ENCODE peak calls at places on chromosomes 12 and 14, in six cellular contexts. G is neural progenitor cell, D is GM23248, E is MM.1S, M is GM23338, L is SK-N-SH. T is an unnamed sample. For H3F3A, the result is how much of the 10 kb centered on the place peaks cover.

GRCh38 chr12:65540140-65540539 is 261.7 kb downstream of the MSRB3 start:
- DNase-seq in D (no peak), M (no peak), G (no peak), L (no peak), E (no peak), T (no peak)

GRCh38 chr12:109209082-109209481 is 92.7 kb downstream of the ACACB start:
- DNase-seq in M (no peak), L (no peak), G (no peak), D (no peak), E (no peak), T (no peak)

GRCh38 chr12:64318605-64319004 is 72.0 kb downstream of the C12orf56 start:
- DNase-seq in E (no peak), G (no peak), M (peak), L (no peak), D (peak), T (no peak)

GRCh38 chr12:106957617-106958016 is 1.9 kb downstream of the TMEM263 start:
- DNase-seq in L (no peak), E (no peak), D (no peak), G (no peak), M (no peak), T (no peak)

GRCh38 chr14:42665083-42665482 is 1058.4 kb downstream of the LRFN5 start:
- DNase-seq in E (peak), M (no peak), D (no peak), L (no peak), G (no peak), T (peak)

GRCh38 chr12:76720068-76720467 is 43.8 kb upstream of the ZDHHC17 start:
- DNase-seq in E (no peak), M (no peak), D (peak), L (no peak), G (no peak), T (peak)

GRCh38 chr14:30620178-30620577 is 1.9 kb upstream of the SCFD1 start:
- DNase-seq in M (no peak), D (peak), L (no peak), E (peak), G (no peak), T (peak)

GRCh38 chr12:65561798-65562382 is 262.4 kb upstream of the HMGA2 start:
- DNase-seq in L (no peak), M (no peak), D (peak), G (no peak), E (no peak), T (peak)

GRCh38 chr12:916240-916639 is 33.3 kb downstream of the RAD52 start:
- DNase-seq in D (no peak), L (no peak), G (no peak), E (no peak), M (peak), T (no peak)

GRCh38 chr14:36256131-36256801 is 64.2 kb downstream of the MBIP start:
- DNase-seq in E (no peak), G (no peak), D (peak), L (no peak), M (no peak), T (no peak)

GRCh38 chr12:89427508-89428156 is 75.3 kb upstream of the DUSP6 start:
- DNase-seq in L (no peak), E (peak), G (no peak), D (peak), M (no peak), T (no peak)

GRCh38 chr12:28032811-28033537 is 60.4 kb upstream of the PTHLH start:
- DNase-seq in G (no peak), E (no peak), D (peak), M (no peak), L (no peak), T (peak)

GRCh38 chr12:80837342-80837978 is 100.3 kb downstream of the LIN7A start:
- DNase-seq in E (peak), D (peak), L (peak), M (peak), G (peak), T (peak)

GRCh38 chr12:57088442-57089258 is at the start of gene NAB2:
- DNase-seq in L (peak), G (peak), M (peak), E (peak), D (peak), T (peak)

GRCh38 chr12:51318846-51319570 is 5.0 kb downstream of the BIN2 start:
- DNase-seq in E (peak), D (no peak), M (no peak), G (no peak), L (no peak), T (peak)

GRCh38 chr12:26748741-26749431 is 84.1 kb downstream of the ITPR2 start:
- DNase-seq in E (peak), L (no peak), M (no peak), D (peak), G (no peak), T (peak)

GRCh38 chr12:95637471-95638155 is 86.3 kb upstream of the USP44 start:
- DNase-seq in E (no peak), L (no peak), M (no peak), G (no peak), D (peak), T (peak)

GRCh38 chr12:63151061-63151897 is at the start of gene AVPR1A:
- DNase-seq in E (no peak), D (peak), L (peak), M (peak), G (peak), T (no peak)

GRCh38 chr12:49190317-49190716 is 1.4 kb upstream of the TUBA1A start:
- DNase-seq in E (no peak), G (peak), L (peak), M (peak), D (no peak), T (no peak)

GRCh38 chr14:30499358-30499757 is 59.6 kb upstream of the G2E3 start:
- DNase-seq in G (no peak), M (no peak), L (no peak), E (no peak), D (no peak), T (no peak)

GRCh38 chr12:93322784-93323183 is 54.9 kb upstream of the NUDT4 start:
- DNase-seq in L (no peak), M (no peak), G (no peak), D (peak), E (peak), T (peak)

GRCh38 chr12:50084775-50085614 is at the start of gene SMARCD1:
- DNase-seq in G (peak), M (peak), E (peak), L (peak), D (peak), T (peak)

GRCh38 chr14:35403085-35403396 is 1.5 kb downstream of the NFKBIA start:
- DNase-seq in E (no peak), D (peak), G (no peak), L (no peak), M (no peak), T (peak)

GRCh38 chr14:101992708-101993107 is 28.3 kb downstream of the DYNC1H1 start:
- DNase-seq in E (peak), D (no peak), M (no peak), G (no peak), L (no peak), T (no peak)

GRCh38 chr12:13024151-13024946 is 19.8 kb upstream of the FAM234B start:
- DNase-seq in G (peak), M (peak), D (peak), L (no peak), E (peak), T (no peak)

GRCh38 chr12:128356547-128356946 is 89.6 kb downstream of the TMEM132C start:
- DNase-seq in L (no peak), D (no peak), E (no peak), G (no peak), M (no peak), T (no peak)

GRCh38 chr12:112858776-112859175 is 48.0 kb upstream of the OAS1 start:
- DNase-seq in D (no peak), M (no peak), G (no peak), E (no peak), L (no peak), T (peak)

GRCh38 chr14:48504921-48505320 is 829.5 kb upstream of the MDGA2 start:
- DNase-seq in D (no peak), E (no peak), L (no peak), G (peak), M (no peak), T (no peak)

GRCh38 chr12:1936406-1937320 is 18.2 kb upstream of the CACNA2D4 start:
- DNase-seq in M (no peak), E (no peak), L (peak), G (no peak), D (peak), T (peak)

GRCh38 chr12:93370947-93371346 is 6.8 kb upstream of the NUDT4 start:
- DNase-seq in D (no peak), G (no peak), E (no peak), L (no peak), M (peak), T (no peak)

GRCh38 chr12:48037267-48037915 is 33.1 kb upstream of the COL2A1 start:
- DNase-seq in E (no peak), L (no peak), D (no peak), G (peak), M (peak), T (no peak)

GRCh38 chr12:4051616-4052015 is 178.4 kb upstream of the PARP11 start:
- DNase-seq in E (no peak), D (no peak), L (no peak), M (no peak), G (no peak), T (no peak)

GRCh38 chr14:76306131-76306530 is 69.8 kb upstream of the ESRRB start:
- DNase-seq in M (no peak), D (no peak), E (no peak), L (no peak), G (no peak), T (no peak)

GRCh38 chr12:85740190-85740589 is 96.0 kb downstream of the RASSF9 start:
- DNase-seq in G (no peak), L (no peak), E (no peak), M (no peak), D (peak), T (no peak)

GRCh38 chr12:89706551-89707348 is 1.9 kb downstream of the ATP2B1 start:
- DNase-seq in G (peak), E (no peak), M (peak), D (peak), L (peak), T (peak)

GRCh38 chr14:60656755-60657608 is 7.7 kb upstream of the SIX1 start:
- DNase-seq in L (peak), E (peak), D (peak), G (peak), M (peak), T (peak)

DNA sequence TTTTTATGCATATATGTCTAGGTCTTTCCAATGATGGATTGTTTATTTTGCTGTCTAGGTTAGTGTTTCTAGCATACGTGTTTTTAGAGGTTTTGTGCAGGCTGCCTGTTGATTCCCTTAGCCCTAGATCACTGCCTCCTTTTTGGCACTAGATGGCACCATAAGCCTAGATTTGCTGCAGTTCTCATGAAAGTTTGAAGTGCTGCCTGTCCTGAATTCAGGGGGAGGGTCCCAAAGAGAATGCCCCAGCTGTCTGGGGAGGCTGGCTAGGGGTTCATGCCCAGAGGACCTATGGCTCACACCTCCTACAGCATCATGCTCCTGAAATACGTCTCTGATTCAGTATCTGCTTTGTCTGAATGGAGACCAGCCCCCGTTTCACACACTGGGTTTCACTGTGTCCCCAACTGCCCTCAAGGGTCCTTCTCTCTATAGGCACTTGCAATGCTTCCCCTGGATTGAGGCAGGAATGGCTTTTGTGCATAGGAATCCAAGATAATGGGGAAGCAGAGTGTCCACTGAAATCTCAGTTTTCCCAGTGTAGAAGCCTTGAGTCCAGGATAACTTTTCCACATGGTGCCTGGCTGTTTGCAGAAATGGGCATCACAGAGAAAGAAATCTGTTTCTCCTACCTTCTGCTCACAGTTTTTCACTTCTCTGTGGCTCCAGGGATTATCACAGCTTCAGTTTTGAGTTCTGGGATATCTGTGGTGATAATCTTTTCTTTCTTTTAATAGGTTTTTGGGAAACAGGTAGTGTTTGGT is 14.2 kb upstream of the TXNRD1 start:
- DNase-seq in G (peak), M (peak), E (peak), D (peak), L (peak), T (peak)
- TF ChIP-seq EZH2phosphoT487 in G (no peak), M (no peak), E (no peak), D (no peak), L (no peak), T (no peak)

DNA sequence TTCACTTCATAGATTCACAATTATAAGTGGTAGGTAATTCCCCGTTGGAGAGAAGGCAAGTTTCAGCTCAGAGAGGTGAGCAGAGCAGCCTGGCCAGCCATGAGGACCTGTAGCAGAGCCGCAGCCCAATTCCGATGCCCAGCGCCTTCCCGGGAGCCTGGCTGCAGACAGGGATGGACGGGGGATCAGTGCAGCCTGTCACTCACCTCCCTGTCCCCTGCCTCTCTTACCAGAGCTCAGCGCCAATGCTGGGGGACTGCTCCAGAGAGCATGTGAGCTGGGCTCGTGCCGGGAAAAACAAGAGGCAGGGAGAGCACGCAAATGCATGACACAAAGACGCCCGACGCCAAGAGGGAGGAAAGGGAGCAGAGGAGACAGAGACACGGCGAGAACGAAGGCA is 231.9 kb downstream of the BCL11B start:
- DNase-seq in L (no peak), D (no peak), E (no peak), M (no peak), G (no peak), T (no peak)
- H3F3A ChIP-seq in L (under half), D (under half), E (under half), M (under half), G (under half), T (under half)

DNA sequence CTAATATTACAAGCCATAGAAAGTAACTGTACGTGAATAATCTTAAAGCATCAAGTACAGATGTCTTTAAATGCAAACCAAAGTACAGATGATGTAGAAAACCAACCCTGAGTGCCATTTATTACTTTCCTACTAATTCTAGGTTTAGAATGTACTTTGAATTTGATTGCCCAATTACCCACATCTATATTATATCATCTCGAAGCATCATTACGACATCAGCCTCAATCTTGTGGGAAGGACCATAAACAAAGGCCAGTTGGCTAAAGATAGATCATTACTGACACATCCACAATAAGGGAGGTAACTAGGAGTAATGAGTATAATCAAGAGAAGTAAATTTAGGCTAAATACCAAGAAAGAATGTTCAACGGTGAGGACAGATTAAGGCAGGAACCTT is 478.9 kb downstream of the BCAT1 start:
- DNase-seq in E (no peak), G (no peak), L (no peak), D (no peak), M (no peak), T (no peak)
- TF ChIP-seq EZH2phosphoT487 in E (no peak), G (no peak), L (no peak), D (no peak), M (no peak), T (no peak)

GRCh38 chr14:103391048-103391447 is 5.8 kb downstream of the MARK3 start:
- DNase-seq in L (peak), D (peak), E (peak), G (peak), M (peak), T (peak)
- H3F3A ChIP-seq in L (under half), D (under half), E (under half), G (under half), M (under half), T (under half)

GRCh38 chr14:96038920-96039632 is at the start of gene C14orf132:
- DNase-seq in L (peak), D (peak), G (peak), E (peak), M (peak), T (no peak)

GRCh38 chr14:96037891-96038557 is 1.1 kb upstream of the C14orf132 start:
- DNase-seq in D (peak), E (no peak), M (peak), G (no peak), L (peak), T (no peak)

GRCh38 chr14:96039633-96040311 is 610 bp downstream of the C14orf132 start:
- DNase-seq in M (peak), G (peak), E (no peak), L (peak), D (peak), T (no peak)

GRCh38 chr14:96040836-96041371 is 1.7 kb downstream of the C14orf132 start:
- DNase-seq in E (no peak), D (peak), G (no peak), L (no peak), M (no peak), T (no peak)

DNA sequence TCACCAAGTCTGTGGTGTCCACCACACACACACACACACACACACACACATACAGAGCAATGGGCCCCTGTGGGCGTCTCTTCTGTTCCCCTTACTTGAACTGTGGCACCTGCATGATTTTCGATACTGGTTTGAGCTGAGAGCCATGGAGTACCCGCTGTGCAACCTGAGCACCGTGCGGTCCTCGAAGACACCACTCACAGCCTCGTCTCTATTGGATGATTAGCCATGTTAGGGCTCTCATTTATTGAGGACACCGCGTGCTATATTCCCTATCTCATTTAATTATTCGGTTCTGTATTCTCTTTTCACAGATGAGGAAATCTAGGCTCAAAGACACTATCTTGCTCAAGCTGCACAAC is 623 bp upstream of the C14orf132 start:
- DNase-seq in E (no peak), L (no peak), M (peak), D (no peak), G (peak), T (no peak)
- TF ChIP-seq EZH2phosphoT487 in E (no peak), L (no peak), M (no peak), D (no peak), G (no peak), T (no peak)

GRCh38 chr14:69615471-69616407 is 4.3 kb downstream of the SUSD6 start:
- DNase-seq in D (peak), E (peak), G (no peak), M (no peak), L (no peak), T (no peak)
- H3F3A ChIP-seq in D (half or more), E (under half), G (under half), M (under half), L (under half), T (under half)

DNA sequence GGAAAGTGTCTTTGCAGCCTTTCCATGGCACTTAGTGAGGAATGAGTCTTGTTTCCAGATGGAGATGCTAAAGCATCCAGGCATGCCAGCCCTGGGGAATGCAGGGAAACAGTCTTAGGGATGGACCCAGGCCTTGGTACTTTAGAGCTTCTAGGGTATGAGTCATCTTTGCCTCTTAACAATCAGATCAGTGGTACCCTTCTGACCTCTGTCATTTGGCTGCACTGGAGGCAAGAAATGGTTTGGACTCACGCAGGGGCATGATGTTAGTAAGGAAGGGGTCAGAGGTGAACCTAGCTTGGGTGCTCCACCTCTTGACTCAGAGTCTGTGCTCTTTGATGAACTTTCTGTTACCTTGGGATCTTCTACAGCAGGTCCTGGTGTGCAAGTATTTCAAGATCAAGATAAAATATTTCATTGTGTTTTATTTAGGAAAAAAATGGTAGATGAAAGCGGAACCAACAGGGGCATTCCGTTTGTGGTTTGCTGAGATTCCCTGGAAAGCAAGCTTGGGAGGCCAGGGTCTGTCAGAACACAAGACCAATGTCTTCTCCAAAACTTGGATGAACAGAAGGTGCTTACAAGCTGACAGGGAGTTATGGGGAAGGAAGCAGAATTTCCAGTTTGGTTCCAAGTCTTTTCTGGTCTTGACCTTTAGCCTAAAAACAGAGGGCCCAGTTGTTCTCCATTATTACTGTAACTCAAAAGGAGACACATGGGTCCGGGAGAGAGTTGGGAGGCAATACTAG is 216.2 kb downstream of the ZFP36L1 start:
- DNase-seq in G (no peak), L (no peak), E (no peak), M (no peak), D (peak), T (peak)
- TF ChIP-seq EZH2phosphoT487 in G (no peak), L (no peak), E (no peak), M (no peak), D (no peak), T (no peak)

GRCh38 chr14:79629891-79630560 is 581.3 kb downstream of the DIO2 start:
- DNase-seq in M (no peak), L (no peak), E (no peak), D (no peak), G (no peak), T (no peak)
- H3F3A ChIP-seq in M (under half), L (under half), E (under half), D (under half), G (under half), T (under half)

T was measured in PC-3.